ENCODE peak calls at places on chromosomes 12 and 14, in eight cellular contexts. Z is endodermal cell, T is NB4, J is A549, W is astrocyte of the spinal cord, U is thoracic aorta, I is fibroblast of the aortic adventitia, D is GM23338. X is an unnamed sample.

GRCh38 chr14:76203086-76204001 is 51.6 kb downstream of the GPATCH2L start:
- DNase-seq in Z (no peak), T (no peak), J (peak; percentile 77), W (peak; percentile 95), U (no peak), I (peak; percentile 87), D (no peak), X (no peak)

GRCh38 chr12:59570134-59570533 is 25.7 kb upstream of the SLC16A7 start:
- DNase-seq in Z (no peak), T (no peak), J (no peak), W (peak; percentile 34), U (no peak), I (peak; percentile 2), D (no peak), X (no peak)

GRCh38 chr14:70698288-70698687 is 56.6 kb downstream of the TTC9 start:
- DNase-seq in Z (peak; percentile 47), T (peak; percentile 69), J (peak; percentile 21), W (peak; percentile 32), U (no peak), I (peak; percentile 50), D (no peak), X (no peak)

GRCh38 chr14:77063581-77064289 is 34.3 kb upstream of the CIPC start:
- DNase-seq in Z (no peak), T (no peak), J (no peak), W (no peak), U (no peak), I (peak; percentile 65), D (no peak), X (no peak)

GRCh38 chr14:21092147-21093011 is 6.1 kb downstream of the ZNF219 start:
- DNase-seq in Z (peak; percentile 96), T (peak; percentile 77), J (peak; percentile 74), W (peak; percentile 67), U (no peak), I (peak; percentile 71), D (peak; percentile 91), X (peak; percentile 92)

GRCh38 chr12:102567031-102567985 is 86.9 kb upstream of the IGF1 start:
- DNase-seq in Z (no peak), T (no peak), J (peak; percentile 40), W (peak; percentile 69), U (no peak), I (peak; percentile 51), D (no peak), X (no peak)

GRCh38 chr14:52052991-52053390 is 15.9 kb downstream of the NID2 start:
- DNase-seq in Z (no peak), T (no peak), J (no peak), W (peak; percentile 56), U (no peak), I (peak; percentile 92), D (no peak), X (no peak)

GRCh38 chr12:9813821-9814798 is 13.2 kb upstream of the KLRF1 start:
- DNase-seq in Z (peak; percentile 99), T (peak; percentile 77), J (peak; percentile 79), W (peak; percentile 42), U (no peak), I (peak; percentile 46), D (peak; percentile 85), X (peak; percentile 90)

GRCh38 chr12:91991397-91992187 is 154.1 kb downstream of the BTG1 start:
- DNase-seq in Z (no peak), T (peak; percentile 42), J (no peak), W (peak; percentile 22), U (no peak), I (peak; percentile 34), D (no peak), X (no peak)

GRCh38 chr12:89135976-89136634 is 216.2 kb downstream of the DUSP6 start:
- DNase-seq in Z (no peak), T (peak; percentile 85), J (peak; percentile 9), W (peak; percentile 41), U (no peak), I (peak; percentile 76), D (no peak), X (no peak)

GRCh38 chr14:76151398-76152332 is at the start of gene GPATCH2L:
- DNase-seq in Z (peak; percentile 99), T (peak; percentile 92), J (peak; percentile 91), W (peak; percentile 88), U (peak; percentile 82), I (peak; percentile 81), D (peak; percentile 96), X (peak; percentile 94)

GRCh38 chr14:79091381-79091963 is 921.3 kb downstream of the NRXN3 start:
- DNase-seq in Z (peak; percentile 82), T (no peak), J (no peak), W (no peak), U (no peak), I (no peak), D (peak; percentile 22), X (no peak)

GRCh38 chr12:131473721-131474709 is 236.9 kb upstream of the SFSWAP start:
- DNase-seq in Z (peak; percentile 82), T (no peak), J (no peak), W (no peak), U (no peak), I (no peak), D (peak; percentile 49), X (no peak)
- TF ChIP-seq CTCF in Z (no peak), T (no peak), J (no peak), W (no peak), U (no peak), I (no peak), D (no peak), X (no peak)

DNA sequence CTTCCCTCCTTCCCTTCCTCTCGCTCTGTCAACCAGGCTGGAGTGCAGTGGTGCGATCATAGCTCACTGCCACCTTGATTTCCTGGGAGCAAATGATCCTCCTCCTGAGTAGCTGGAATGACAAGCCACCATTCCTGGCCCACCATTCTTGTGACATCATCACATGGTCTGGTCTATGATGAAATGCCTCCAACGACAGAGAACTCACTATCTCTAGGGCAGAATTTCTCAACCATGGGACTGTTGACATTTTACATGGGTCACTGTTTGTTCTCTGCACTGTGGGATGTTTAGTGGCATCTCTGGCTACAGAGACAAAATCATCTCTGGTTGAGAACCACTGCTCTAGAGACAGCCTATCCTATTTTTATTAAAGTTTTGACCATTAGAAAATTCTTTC is 9.7 kb downstream of the VRK1 start:
- DNase-seq in Z (no peak), T (peak; percentile 39), J (no peak), W (no peak), U (no peak), I (no peak), D (no peak), X (no peak)
- H3K4me3 ChIP-seq in Z (no peak overlapping the region), T (no peak overlapping the region), J (no peak overlapping the region), W (no peak overlapping the region), U (no peak overlapping the region), I (no peak overlapping the region), D (no peak overlapping the region), X (no peak overlapping the region)

GRCh38 chr12:108101605-108102175 is 27.4 kb upstream of the WSCD2 start:
- DNase-seq in Z (no peak), T (no peak), J (no peak), W (no peak), U (no peak), I (no peak), D (no peak), X (no peak)

GRCh38 chr12:108099778-108100177 is 29.3 kb upstream of the WSCD2 start:
- DNase-seq in Z (no peak), T (no peak), J (no peak), W (no peak), U (no peak), I (no peak), D (no peak), X (no peak)

GRCh38 chr12:108098374-108098773 is 30.7 kb upstream of the WSCD2 start:
- DNase-seq in Z (no peak), T (no peak), J (no peak), W (no peak), U (no peak), I (no peak), D (no peak), X (no peak)

GRCh38 chr12:108097160-108097911 is 31.8 kb upstream of the WSCD2 start:
- DNase-seq in Z (no peak), T (no peak), J (no peak), W (no peak), U (no peak), I (no peak), D (no peak), X (no peak)

DNA sequence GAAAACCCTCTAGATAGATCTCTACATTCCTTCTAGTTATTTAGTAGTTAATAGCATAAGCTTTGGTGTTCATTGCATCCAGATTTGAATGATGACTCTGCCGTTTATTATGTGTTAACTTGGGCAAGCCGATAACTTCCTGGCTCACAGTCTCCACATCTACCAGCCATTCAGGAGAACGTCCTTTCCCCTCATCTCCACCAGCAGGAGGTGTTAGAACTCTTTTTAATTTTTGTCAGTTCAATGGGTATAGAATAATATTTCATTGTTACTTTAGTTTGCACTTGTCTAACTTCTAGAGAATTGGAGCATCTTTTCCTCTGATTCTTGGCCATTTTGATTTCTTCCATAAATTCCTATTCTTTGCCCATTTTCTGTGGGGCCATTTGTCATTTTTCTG is 30.0 kb upstream of the WSCD2 start:
- DNase-seq in Z (no peak), T (peak; percentile 38), J (no peak), W (no peak), U (no peak), I (no peak), D (peak; percentile 38), X (no peak)
- TF ChIP-seq CTCF in Z (peak; percentile 54), T (peak; percentile 45), J (no peak), W (no peak), U (peak; percentile 46), I (no peak), D (peak; percentile 59), X (peak; percentile 33)

GRCh38 chr14:104521816-104522745 is 57.5 kb upstream of the C14orf180 start:
- DNase-seq in Z (peak; percentile 16), T (no peak), J (no peak), W (no peak), U (no peak), I (no peak), D (no peak), X (no peak)

GRCh38 chr14:104523546-104523935 is 56.0 kb upstream of the C14orf180 start:
- DNase-seq in Z (peak; percentile 36), T (no peak), J (no peak), W (no peak), U (no peak), I (no peak), D (no peak), X (no peak)

GRCh38 chr14:104524726-104525125 is 54.8 kb upstream of the C14orf180 start:
- DNase-seq in Z (peak; percentile 13), T (no peak), J (no peak), W (no peak), U (no peak), I (no peak), D (no peak), X (no peak)

GRCh38 chr14:104520620-104521410 is 58.7 kb upstream of the C14orf180 start:
- DNase-seq in Z (peak; percentile 14), T (no peak), J (no peak), W (no peak), U (no peak), I (no peak), D (no peak), X (no peak)

DNA sequence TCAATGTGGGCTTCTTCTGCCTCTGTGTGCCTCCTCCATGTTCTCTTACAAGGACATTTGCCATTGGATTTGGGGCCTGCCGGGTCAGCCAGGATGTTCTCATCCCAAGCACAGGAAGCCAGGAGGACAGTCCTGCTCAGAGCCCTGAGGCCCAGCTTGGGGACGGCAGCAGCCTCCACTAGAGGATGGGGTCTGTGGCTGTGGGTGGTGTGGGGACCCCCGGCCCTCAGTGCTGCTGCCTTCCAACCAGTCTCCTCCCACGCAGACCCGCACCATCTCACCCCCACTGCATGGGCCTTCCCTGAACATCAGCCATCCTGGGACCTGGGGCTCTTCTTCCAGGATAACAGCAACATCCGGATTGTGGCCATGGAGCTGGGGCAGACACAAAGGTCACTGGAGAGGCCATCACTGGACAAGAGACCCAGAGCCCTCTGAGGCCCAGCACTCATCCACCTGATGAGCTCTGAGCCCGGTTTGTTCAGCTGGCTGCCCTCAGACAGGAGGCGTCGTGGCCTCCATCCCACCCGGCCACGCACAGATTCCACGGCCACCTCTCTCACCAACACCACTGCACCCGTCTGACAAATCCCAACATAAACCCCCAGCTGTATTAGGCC is 56.5 kb upstream of the C14orf180 start:
- DNase-seq in Z (no peak), T (no peak), J (no peak), W (no peak), U (no peak), I (no peak), D (no peak), X (no peak)
- H3K4me3 ChIP-seq in Z (no peak overlapping the region), T (no peak overlapping the region), J (no peak overlapping the region), W (no peak overlapping the region), U (no peak overlapping the region), I (no peak overlapping the region), D (no peak overlapping the region), X (no peak overlapping the region)